ENCODE peak calls at places on chromosome X, in eight cellular contexts. L is stomach, E is cardiac muscle cell, U is WTC11, W is foreskin fibroblast, Z is PC-3, O is HCT116, A is RWPE1. D is an unnamed sample.

GRCh38 chrX:40391662-40392061 is 189.1 kb upstream of the ATP6AP2 start:
- DNase-seq in L (no peak), E (no peak), U (no peak), W (no peak), Z (no peak), O (no peak), A (no peak), D (no peak)

GRCh38 chrX:153818571-153819397 is 11.6 kb downstream of the PDZD4 start:
- DNase-seq in L (peak; percentile 49), E (peak; percentile 70), U (peak; percentile 66), W (no peak), Z (peak; percentile 24), O (no peak), A (no peak), D (peak; percentile 65)

GRCh38 chrX:69186651-69187050 is 21.4 kb upstream of the PJA1 start:
- DNase-seq in L (no peak), E (no peak), U (no peak), W (no peak), Z (no peak), O (no peak), A (no peak), D (no peak)

GRCh38 chrX:153582896-153583295 is 16.0 kb downstream of the CCNQ start:
- DNase-seq in L (peak; percentile 31), E (no peak), U (no peak), W (no peak), Z (no peak), O (no peak), A (no peak), D (no peak)

GRCh38 chrX:148372925-148373324 is 127.5 kb upstream of the AFF2 start:
- DNase-seq in L (no peak), E (peak; percentile 3), U (no peak), W (no peak), Z (no peak), O (no peak), A (no peak), D (no peak)

GRCh38 chrX:129777218-129777768 is 2.5 kb upstream of the SASH3 start:
- DNase-seq in L (peak; percentile 71), E (no peak), U (no peak), W (no peak), Z (peak; percentile 61), O (no peak), A (no peak), D (no peak)

GRCh38 chrX:41922694-41923171 is 621 bp downstream of the CASK start:
- DNase-seq in L (no peak), E (peak; percentile 71), U (peak; percentile 34), W (no peak), Z (peak; percentile 3), O (no peak), A (no peak), D (peak; percentile 33)

GRCh38 chrX:37746268-37746931 is 33.5 kb upstream of the CYBB start:
- DNase-seq in L (no peak), E (no peak), U (no peak), W (no peak), Z (peak; percentile 64), O (no peak), A (no peak), D (no peak)

GRCh38 chrX:79162076-79162475 is 17.6 kb downstream of the GPR174 start:
- DNase-seq in L (no peak), E (no peak), U (no peak), W (no peak), Z (no peak), O (no peak), A (no peak), D (no peak)

GRCh38 chrX:54481751-54482150 is 14.3 kb downstream of the FGD1 start:
- DNase-seq in L (no peak), E (no peak), U (peak; percentile 23), W (no peak), Z (no peak), O (no peak), A (no peak), D (peak; percentile 5)

GRCh38 chrX:110746014-110746413 is 49.6 kb downstream of the CHRDL1 start:
- DNase-seq in L (no peak), E (no peak), U (no peak), W (no peak), Z (no peak), O (no peak), A (no peak), D (no peak)

GRCh38 chrX:3576886-3577516 is 136.4 kb downstream of the PRKX start:
- DNase-seq in L (no peak), E (no peak), U (no peak), W (peak; percentile 60), Z (no peak), O (no peak), A (no peak), D (no peak)

GRCh38 chrX:14529288-14529989 is at the start of gene GLRA2:
- DNase-seq in L (no peak), E (peak; percentile 70), U (peak; percentile 52), W (peak; percentile 3), Z (peak; percentile 35), O (no peak), A (peak; percentile 18), D (peak; percentile 41)

GRCh38 chrX:121365572-121366161 is 318.3 kb downstream of the GLUD2 start:
- DNase-seq in L (no peak), E (no peak), U (no peak), W (no peak), Z (no peak), O (no peak), A (no peak), D (no peak)

GRCh38 chrX:140817943-140818342 is 108.4 kb downstream of the LINC00632 start:
- DNase-seq in L (no peak), E (peak; percentile 17), U (no peak), W (no peak), Z (peak; percentile 70), O (no peak), A (no peak), D (peak; percentile 9)
- TF ChIP-seq CTCF in L (no peak), E (peak; percentile 60), U (peak; percentile 33), W (peak; percentile 39), Z (peak; percentile 67), O (peak; percentile 21), A (peak; percentile 53), D (peak; percentile 64)

GRCh38 chrX:21756785-21757529 is 959 bp downstream of the SMPX start:
- DNase-seq in L (no peak), E (peak; percentile 63), U (no peak), W (no peak), Z (no peak), O (no peak), A (no peak), D (no peak)
- TF ChIP-seq CTCF in L (no peak), E (no peak), U (no peak), W (no peak), Z (peak; percentile 18), O (no peak), A (no peak), D (no peak)

DNA sequence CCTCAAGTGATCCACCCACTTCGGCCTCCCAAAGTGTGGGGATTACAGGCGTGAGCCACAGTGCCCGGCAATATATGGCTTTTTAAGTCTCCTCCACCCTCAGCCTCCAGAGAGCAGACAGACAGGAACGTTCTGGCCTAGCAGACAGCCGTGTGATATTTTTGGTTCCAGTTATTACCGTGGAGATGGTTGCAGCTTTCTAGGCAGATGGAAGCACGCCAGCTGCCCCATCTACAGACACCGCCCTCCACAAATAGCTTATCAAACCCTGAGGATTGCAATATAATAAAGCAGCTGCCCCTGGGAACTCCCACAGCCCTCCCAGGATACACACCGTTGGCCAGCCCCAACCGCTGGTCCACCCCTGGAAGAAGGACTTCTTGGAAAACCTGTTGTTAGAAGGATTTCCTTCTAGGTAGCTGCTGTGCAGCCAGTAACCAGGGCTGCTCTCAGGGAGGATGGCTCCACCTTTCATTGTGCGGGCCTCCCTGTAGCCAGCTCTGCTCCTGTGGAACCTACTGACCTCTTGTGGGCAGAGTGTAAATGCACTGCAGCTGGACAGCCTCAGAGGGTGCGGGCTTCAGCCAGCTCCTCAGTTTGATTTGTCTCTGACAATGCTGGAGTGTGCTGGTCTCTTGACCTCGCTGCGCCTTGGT is 44.0 kb downstream of the SLC25A5 start:
- DNase-seq in L (peak; percentile 71), E (peak; percentile 74), U (peak; percentile 61), W (peak; percentile 53), Z (peak; percentile 85), O (peak; percentile 48), A (peak; percentile 74), D (peak; percentile 50)
- TF ChIP-seq CTCF in L (peak; percentile 68), E (peak; percentile 65), U (no peak), W (peak; percentile 64), Z (peak; percentile 86), O (peak; percentile 64), A (peak; percentile 76), D (no peak)

GRCh38 chrX:150450519-150451177 is 87.5 kb downstream of the MAMLD1 start:
- DNase-seq in L (no peak), E (no peak), U (no peak), W (no peak), Z (no peak), O (no peak), A (no peak), D (no peak)

GRCh38 chrX:150446995-150447394 is 83.9 kb downstream of the MAMLD1 start:
- DNase-seq in L (no peak), E (no peak), U (no peak), W (no peak), Z (no peak), O (no peak), A (no peak), D (no peak)

GRCh38 chrX:150446151-150446550 is 83.0 kb downstream of the MAMLD1 start:
- DNase-seq in L (no peak), E (no peak), U (no peak), W (no peak), Z (no peak), O (no peak), A (no peak), D (no peak)

GRCh38 chrX:150451953-150452352 is 88.8 kb downstream of the MAMLD1 start:
- DNase-seq in L (no peak), E (no peak), U (no peak), W (no peak), Z (no peak), O (no peak), A (no peak), D (no peak)

GRCh38 chrX:150449313-150449712 is 86.2 kb downstream of the MAMLD1 start:
- DNase-seq in L (no peak), E (no peak), U (no peak), W (no peak), Z (no peak), O (no peak), A (no peak), D (no peak)
- TF ChIP-seq CTCF in L (no peak), E (peak; percentile 6), U (no peak), W (no peak), Z (peak; percentile 46), O (no peak), A (no peak), D (no peak)

DNA sequence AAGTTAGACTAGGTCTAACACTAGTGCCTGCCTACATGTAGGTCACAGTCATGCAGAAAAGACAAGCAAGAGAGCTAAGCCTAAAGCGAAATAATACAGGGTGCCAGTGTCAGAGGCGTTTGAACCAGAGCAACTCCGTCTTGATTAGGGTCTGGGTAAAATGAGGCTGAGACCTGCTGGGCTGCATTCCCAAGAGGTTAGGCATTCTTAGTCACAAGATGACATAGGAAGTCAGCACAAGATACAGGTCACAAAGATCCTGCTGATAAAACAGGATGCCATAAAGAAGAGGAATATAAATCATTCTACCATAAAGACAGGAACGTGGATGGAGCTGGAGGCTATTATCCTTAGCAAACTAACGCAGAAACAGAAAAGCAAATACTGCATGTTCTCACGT is 120.9 kb downstream of the BEND2 start:
- DNase-seq in L (no peak), E (no peak), U (no peak), W (no peak), Z (peak; percentile 83), O (no peak), A (no peak), D (no peak)
- TF ChIP-seq CTCF in L (no peak), E (no peak), U (no peak), W (no peak), Z (no peak), O (no peak), A (no peak), D (no peak)